ENCODE peak calls at places on chromosomes 11 and 22, in five cellular contexts. One of them, this sample, is unnamed.

GRCh38 chr11:100863080-100863581 is 176.0 kb downstream of the ARHGAP42 start:
- DNase-seq in upper lobe of right lung: no peak
- DNase-seq in heart left ventricle: peak
- DNase-seq in caudate nucleus: no peak
- DNase-seq in effector memory CD4-positive, alpha-beta T cell: no peak
- DNase-seq in this sample: no peak

GRCh38 chr11:118615282-118615979 is 8.0 kb downstream of the PHLDB1 start:
- DNase-seq in heart left ventricle: no peak
- DNase-seq in effector memory CD4-positive, alpha-beta T cell: no peak
- DNase-seq in upper lobe of right lung: peak
- DNase-seq in caudate nucleus: no peak
- DNase-seq in this sample: no peak

GRCh38 chr11:115083129-115083823 is 404.9 kb downstream of the NXPE2 start:
- DNase-seq in effector memory CD4-positive, alpha-beta T cell: no peak
- DNase-seq in heart left ventricle: no peak
- DNase-seq in caudate nucleus: no peak
- DNase-seq in upper lobe of right lung: no peak
- DNase-seq in this sample: no peak

GRCh38 chr11:6862961-6863360 is at the start of gene OR10A2:
- DNase-seq in effector memory CD4-positive, alpha-beta T cell: no peak
- DNase-seq in caudate nucleus: no peak
- DNase-seq in upper lobe of right lung: no peak
- DNase-seq in heart left ventricle: peak
- DNase-seq in this sample: no peak

GRCh38 chr11:72439455-72439854 is 5.1 kb upstream of the CLPB start:
- DNase-seq in caudate nucleus: no peak
- DNase-seq in heart left ventricle: no peak
- DNase-seq in effector memory CD4-positive, alpha-beta T cell: no peak
- DNase-seq in upper lobe of right lung: no peak
- DNase-seq in this sample: no peak

GRCh38 chr11:68297812-68298658 is 14.4 kb upstream of the LRP5 start:
- DNase-seq in effector memory CD4-positive, alpha-beta T cell: peak
- DNase-seq in caudate nucleus: peak
- DNase-seq in upper lobe of right lung: peak
- DNase-seq in heart left ventricle: peak
- DNase-seq in this sample: peak

GRCh38 chr11:14499178-14499559 is 442 bp downstream of the COPB1 start:
- DNase-seq in effector memory CD4-positive, alpha-beta T cell: peak
- DNase-seq in heart left ventricle: peak
- DNase-seq in upper lobe of right lung: no peak
- DNase-seq in caudate nucleus: no peak
- DNase-seq in this sample: peak

GRCh38 chr11:69791266-69791665 is 16.1 kb upstream of the FGF4 start:
- DNase-seq in heart left ventricle: no peak
- DNase-seq in upper lobe of right lung: no peak
- DNase-seq in effector memory CD4-positive, alpha-beta T cell: no peak
- DNase-seq in caudate nucleus: no peak
- DNase-seq in this sample: peak

GRCh38 chr22:43342347-43343261 is 568 bp downstream of the SCUBE1 start:
- DNase-seq in heart left ventricle: no peak
- DNase-seq in effector memory CD4-positive, alpha-beta T cell: no peak
- DNase-seq in caudate nucleus: no peak
- DNase-seq in upper lobe of right lung: no peak
- DNase-seq in this sample: no peak
- H3K27ac ChIP-seq in heart left ventricle: no peak
- H3K27ac ChIP-seq in effector memory CD4-positive, alpha-beta T cell: no peak
- H3K27ac ChIP-seq in caudate nucleus: no peak
- H3K27ac ChIP-seq in upper lobe of right lung: no peak
- H3K27ac ChIP-seq in this sample: no peak

DNA sequence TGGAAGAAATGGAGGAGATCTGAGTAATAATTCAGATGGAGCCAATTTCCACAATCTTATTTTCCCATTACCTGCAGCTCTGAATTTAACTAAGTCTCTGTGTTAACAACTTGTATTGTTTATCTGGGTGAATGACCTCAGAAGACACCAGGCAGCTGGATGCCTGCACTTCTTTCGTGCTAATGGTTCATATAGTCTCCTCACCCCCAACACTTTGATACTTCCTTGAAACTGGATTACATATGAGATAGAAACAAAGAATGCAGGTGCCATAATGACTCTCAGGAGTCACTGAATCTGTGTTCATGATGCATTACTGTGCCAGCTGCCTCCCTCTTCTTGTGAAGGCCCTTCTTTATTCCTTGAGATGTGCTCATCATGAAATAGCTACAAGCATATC is 125.6 kb upstream of the VPREB1 start:
- DNase-seq in upper lobe of right lung: no peak
- DNase-seq in caudate nucleus: no peak
- DNase-seq in effector memory CD4-positive, alpha-beta T cell: no peak
- DNase-seq in heart left ventricle: no peak
- DNase-seq in this sample: no peak
- H3K27ac ChIP-seq in upper lobe of right lung: no peak
- H3K27ac ChIP-seq in caudate nucleus: no peak
- H3K27ac ChIP-seq in effector memory CD4-positive, alpha-beta T cell: no peak
- H3K27ac ChIP-seq in heart left ventricle: no peak
- H3K27ac ChIP-seq in this sample: no peak

DNA sequence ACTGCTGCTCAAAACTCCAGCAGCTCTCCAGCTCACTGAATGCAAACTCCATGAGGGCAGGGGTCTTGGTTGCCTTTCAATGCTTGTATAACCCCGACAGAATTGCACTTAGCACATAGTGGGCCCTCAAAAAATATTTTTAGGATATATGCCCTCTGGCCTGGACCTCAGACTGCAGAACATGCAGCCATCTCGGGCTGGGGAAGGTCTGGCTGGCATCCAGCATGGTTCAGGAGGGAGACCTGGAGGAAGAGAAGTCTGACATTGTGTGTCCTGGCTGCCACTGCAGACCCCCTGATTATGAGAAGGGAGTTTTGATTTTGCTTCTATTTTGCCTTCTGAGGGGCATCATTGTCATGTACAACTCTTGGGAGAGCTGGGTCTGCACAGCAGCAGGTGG is 109.5 kb upstream of the PARVA start:
- DNase-seq in caudate nucleus: no peak
- DNase-seq in heart left ventricle: no peak
- DNase-seq in effector memory CD4-positive, alpha-beta T cell: no peak
- DNase-seq in upper lobe of right lung: no peak
- DNase-seq in this sample: no peak
- H3K27ac ChIP-seq in caudate nucleus: no peak
- H3K27ac ChIP-seq in heart left ventricle: no peak
- H3K27ac ChIP-seq in effector memory CD4-positive, alpha-beta T cell: no peak
- H3K27ac ChIP-seq in upper lobe of right lung: no peak
- H3K27ac ChIP-seq in this sample: no peak

GRCh38 chr22:26432619-26433311 is 3.7 kb downstream of the ASPHD2 start:
- DNase-seq in upper lobe of right lung: no peak
- DNase-seq in heart left ventricle: no peak
- DNase-seq in effector memory CD4-positive, alpha-beta T cell: no peak
- DNase-seq in caudate nucleus: no peak
- DNase-seq in this sample: no peak
- H3K27ac ChIP-seq in upper lobe of right lung: no peak
- H3K27ac ChIP-seq in heart left ventricle: no peak
- H3K27ac ChIP-seq in effector memory CD4-positive, alpha-beta T cell: no peak
- H3K27ac ChIP-seq in caudate nucleus: no peak
- H3K27ac ChIP-seq in this sample: no peak

DNA sequence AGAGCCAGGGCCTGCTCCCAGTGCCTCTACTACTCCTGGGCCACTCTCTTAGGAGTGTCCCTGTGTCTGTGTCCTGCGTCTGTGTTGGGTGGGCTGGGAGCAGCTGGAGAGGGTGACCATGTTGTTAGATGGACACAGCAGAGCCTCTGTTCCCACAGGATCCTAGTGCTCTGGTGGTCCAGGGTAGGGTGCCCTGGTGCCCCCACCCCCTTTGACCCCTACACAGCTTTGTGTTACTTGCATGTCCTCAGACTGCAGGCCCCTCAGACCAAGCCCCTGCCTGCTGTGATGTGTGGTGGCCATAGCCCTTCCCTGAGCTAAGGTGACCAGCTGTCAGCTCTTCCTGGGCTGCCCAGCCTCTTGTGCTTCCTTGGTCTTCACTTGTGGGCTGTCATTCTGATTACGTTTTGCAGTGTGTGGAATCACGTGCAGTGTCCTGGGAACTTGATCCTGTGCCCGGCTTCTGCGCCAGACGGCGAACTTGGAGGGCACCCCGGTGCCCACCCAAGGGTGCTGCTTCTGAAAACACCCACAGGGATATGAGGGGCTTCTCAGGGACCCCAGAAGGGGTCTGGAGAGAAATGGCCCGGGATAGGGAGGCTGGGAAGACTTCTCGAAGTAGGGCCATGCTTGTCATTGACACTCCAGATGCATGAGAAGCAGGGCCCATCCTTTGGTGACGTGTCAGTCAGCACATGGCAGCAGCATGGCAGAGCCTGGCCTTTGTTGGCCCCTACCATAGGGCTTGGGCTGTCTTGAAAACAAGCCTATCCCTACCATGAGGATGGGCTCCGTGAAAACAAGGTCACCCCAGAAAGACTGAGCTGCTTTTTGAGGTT is 1.5 kb downstream of the TANGO2 start:
- DNase-seq in upper lobe of right lung: no peak
- DNase-seq in caudate nucleus: no peak
- DNase-seq in effector memory CD4-positive, alpha-beta T cell: no peak
- DNase-seq in heart left ventricle: peak
- DNase-seq in this sample: no peak
- H3K27ac ChIP-seq in upper lobe of right lung: peak
- H3K27ac ChIP-seq in caudate nucleus: peak
- H3K27ac ChIP-seq in effector memory CD4-positive, alpha-beta T cell: no peak
- H3K27ac ChIP-seq in heart left ventricle: peak
- H3K27ac ChIP-seq in this sample: peak

GRCh38 chr11:36002196-36002595 is 58.3 kb downstream of the LDLRAD3 start:
- DNase-seq in upper lobe of right lung: no peak
- DNase-seq in caudate nucleus: peak
- DNase-seq in heart left ventricle: no peak
- DNase-seq in effector memory CD4-positive, alpha-beta T cell: no peak
- DNase-seq in this sample: peak
- H3K27ac ChIP-seq in upper lobe of right lung: no peak
- H3K27ac ChIP-seq in caudate nucleus: peak
- H3K27ac ChIP-seq in heart left ventricle: no peak
- H3K27ac ChIP-seq in effector memory CD4-positive, alpha-beta T cell: no peak
- H3K27ac ChIP-seq in this sample: peak

GRCh38 chr11:114063829-114064201 is 4.3 kb downstream of the ZBTB16 start:
- DNase-seq in caudate nucleus: no peak
- DNase-seq in effector memory CD4-positive, alpha-beta T cell: no peak
- DNase-seq in heart left ventricle: no peak
- DNase-seq in upper lobe of right lung: no peak
- DNase-seq in this sample: no peak
- H3K27ac ChIP-seq in caudate nucleus: no peak
- H3K27ac ChIP-seq in effector memory CD4-positive, alpha-beta T cell: no peak
- H3K27ac ChIP-seq in heart left ventricle: peak
- H3K27ac ChIP-seq in upper lobe of right lung: peak
- H3K27ac ChIP-seq in this sample: no peak

This sample was measured in substantia nigra.